ENCODE peak calls at places on chromosomes 16 and 17, in six cellular contexts. Y is left lung, J is brain microvascular endothelial cell, L is SK-N-SH, Q is left ventricle myocardium inferior, P is Caco-2. S is an unnamed sample.

GRCh38 chr16:66129196-66129595 is 237.3 kb upstream of the CDH5 start:
- DNase-seq in Y (no peak), J (no peak), L (no peak), Q (no peak), P (no peak), S (no peak)

GRCh38 chr16:1081734-1082265 is 9.3 kb downstream of the SSTR5 start:
- DNase-seq in Y (no peak), J (no peak), L (no peak), Q (no peak), P (no peak), S (peak)

GRCh38 chr17:40317345-40317873 is 8.4 kb downstream of the RARA start:
- DNase-seq in Y (peak), J (peak), L (peak), Q (peak), P (peak), S (peak)

GRCh38 chr17:27494192-27495091 is 38.2 kb downstream of the KSR1 start:
- DNase-seq in Y (peak), J (no peak), L (no peak), Q (peak), P (peak), S (no peak)

GRCh38 chr17:43897827-43898226 is 9.5 kb downstream of the MPP2 start:
- DNase-seq in Y (no peak), J (no peak), L (no peak), Q (no peak), P (no peak), S (no peak)

GRCh38 chr16:26963109-26963508 is 103.6 kb upstream of the C16orf82 start:
- DNase-seq in Y (no peak), J (no peak), L (peak), Q (no peak), P (no peak), S (peak)

GRCh38 chr16:84220851-84221250 is 19.0 kb downstream of the KCNG4 start:
- DNase-seq in Y (no peak), J (peak), L (no peak), Q (no peak), P (no peak), S (no peak)

GRCh38 chr17:68861602-68862001 is 93.6 kb downstream of the ABCA8 start:
- DNase-seq in Y (no peak), J (no peak), L (no peak), Q (no peak), P (no peak), S (no peak)

GRCh38 chr17:79144090-79144610 is 69.5 kb downstream of the ENGASE start:
- DNase-seq in Y (no peak), J (no peak), L (no peak), Q (no peak), P (no peak), S (no peak)

GRCh38 chr17:41737680-41738023 is 3.2 kb upstream of the HAP1 start:
- DNase-seq in Y (no peak), J (no peak), L (no peak), Q (no peak), P (no peak), S (no peak)

GRCh38 chr16:67157106-67157748 is 2.5 kb downstream of the TRADD start:
- DNase-seq in Y (no peak), J (no peak), L (no peak), Q (no peak), P (no peak), S (no peak)

GRCh38 chr17:78974635-78975591 is 4.8 kb downstream of the LGALS3BP start:
- DNase-seq in Y (peak), J (peak), L (no peak), Q (peak), P (peak), S (peak)

GRCh38 chr17:76585048-76585648 is 512 bp downstream of the ST6GALNAC2 start:
- DNase-seq in Y (no peak), J (no peak), L (no peak), Q (no peak), P (no peak), S (peak)
- TF ChIP-seq CTCF in Y (no peak), J (no peak), L (no peak), Q (no peak), P (no peak), S (no peak)

GRCh38 chr16:78655481-78656114 is 556.1 kb downstream of the WWOX start:
- DNase-seq in Y (no peak), J (no peak), L (peak), Q (no peak), P (no peak), S (no peak)

GRCh38 chr16:78654929-78655328 is 555.5 kb downstream of the WWOX start:
- DNase-seq in Y (no peak), J (no peak), L (peak), Q (no peak), P (no peak), S (no peak)

GRCh38 chr16:78659668-78660217 is 560.3 kb downstream of the WWOX start:
- DNase-seq in Y (no peak), J (no peak), L (no peak), Q (no peak), P (no peak), S (no peak)

GRCh38 chr16:78659216-78659615 is 559.8 kb downstream of the WWOX start:
- DNase-seq in Y (no peak), J (no peak), L (peak), Q (peak), P (no peak), S (no peak)

DNA sequence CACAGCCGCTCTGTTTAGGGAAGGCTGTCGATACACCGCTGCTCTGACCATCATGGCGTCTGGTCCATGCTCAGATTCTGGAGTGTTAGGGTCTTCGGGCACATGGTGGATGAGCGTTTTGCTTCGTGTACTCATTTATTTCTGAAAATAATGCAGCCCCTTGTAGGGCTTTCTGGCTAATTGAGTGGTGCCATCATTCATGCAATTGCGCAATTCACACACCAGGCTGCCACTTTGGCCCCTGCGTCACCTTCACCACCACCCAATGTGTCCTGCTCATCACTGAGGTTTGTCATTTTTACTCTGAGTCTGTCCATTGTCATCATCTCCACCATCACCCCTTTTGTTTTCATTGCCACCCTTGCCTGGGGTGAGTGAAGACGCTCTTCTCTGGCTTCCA is 557.4 kb downstream of the WWOX start:
- DNase-seq in Y (no peak), J (no peak), L (no peak), Q (no peak), P (no peak), S (no peak)
- TF ChIP-seq CTCF in Y (no peak), J (no peak), L (no peak), Q (no peak), P (no peak), S (no peak)

GRCh38 chr16:85395207-85395912 is 217.8 kb upstream of the GSE1 start:
- DNase-seq in Y (peak), J (peak), L (peak), Q (peak), P (no peak), S (peak)

GRCh38 chr16:85398050-85398451 is 215.1 kb upstream of the GSE1 start:
- DNase-seq in Y (peak), J (no peak), L (no peak), Q (peak), P (no peak), S (no peak)

GRCh38 chr16:85398688-85399582 is 214.2 kb upstream of the GSE1 start:
- DNase-seq in Y (peak), J (no peak), L (no peak), Q (peak), P (peak), S (no peak)

GRCh38 chr16:85395913-85396878 is 216.9 kb upstream of the GSE1 start:
- DNase-seq in Y (peak), J (peak), L (peak), Q (peak), P (no peak), S (peak)

GRCh38 chr16:85396879-85397871 is 215.9 kb upstream of the GSE1 start:
- DNase-seq in Y (peak), J (no peak), L (no peak), Q (peak), P (peak), S (peak)
- TF ChIP-seq CTCF in Y (no peak), J (peak), L (no peak), Q (no peak), P (peak), S (no peak)

DNA sequence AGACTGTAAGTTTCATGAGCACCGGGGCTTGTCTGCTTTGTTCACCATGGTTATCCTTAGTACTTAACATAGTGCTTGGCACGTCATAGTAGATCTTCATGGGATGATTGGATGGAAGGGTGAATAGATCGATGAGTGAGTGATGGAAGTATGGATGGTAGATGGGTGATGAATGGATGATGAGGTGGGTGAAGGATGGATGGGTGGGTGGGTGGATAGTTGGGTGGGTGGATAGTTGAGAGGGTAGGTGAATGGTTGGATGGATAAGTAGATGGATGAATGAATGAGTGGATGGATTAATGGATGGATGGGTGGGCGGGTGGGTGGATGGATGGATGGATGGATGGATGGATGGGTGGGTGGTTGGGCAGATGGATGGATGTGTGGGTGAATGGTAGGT is 133.2 kb upstream of the PLCG2 start:
- DNase-seq in Y (no peak), J (no peak), L (no peak), Q (no peak), P (no peak), S (no peak)
- TF ChIP-seq CTCF in Y (no peak), J (no peak), L (no peak), Q (no peak), P (no peak), S (no peak)

GRCh38 chr17:75182319-75182568 is 515 bp downstream of the SUMO2 start:
- DNase-seq in Y (peak), J (no peak), L (no peak), Q (no peak), P (no peak), S (peak)

GRCh38 chr17:75181608-75182318 is 996 bp downstream of the SUMO2 start:
- DNase-seq in Y (no peak), J (no peak), L (peak), Q (peak), P (peak), S (no peak)

GRCh38 chr17:75183999-75184884 is 1.5 kb upstream of the SUMO2 start:
- DNase-seq in Y (no peak), J (no peak), L (no peak), Q (no peak), P (no peak), S (no peak)

GRCh38 chr17:75181110-75181509 is 1.6 kb downstream of the SUMO2 start:
- DNase-seq in Y (no peak), J (no peak), L (no peak), Q (no peak), P (no peak), S (no peak)

GRCh38 chr17:75182569-75183436 is at the start of gene SUMO2:
- DNase-seq in Y (peak), J (peak), L (peak), Q (peak), P (peak), S (peak)
- TF ChIP-seq CTCF in Y (peak), J (peak), L (no peak), Q (peak), P (peak), S (peak)

GRCh38 chr17:42766124-42766523 is 5.1 kb downstream of the RAMP2 start:
- DNase-seq in Y (no peak), J (no peak), L (no peak), Q (no peak), P (peak), S (no peak)
- TF ChIP-seq CTCF in Y (no peak), J (no peak), L (no peak), Q (no peak), P (no peak), S (no peak)

S was measured in glutamatergic neuron.